ENCODE peak calls at places on chromosomes 11 and 22, in ten cellular contexts. E is activated T-helper 1 cell treated with anti-CD3 and anti-CD28 coated beads, Interleukin-12 subunit alpha, Interleukin-12 subunit beta, Interleukin-2, Interleukin-4 antibody, amounts not matched to agents 30 ng/mL and 10 ng/mL and 1 ng/mL, durations not matched to agents 14 hours and 24 hours and 36 hours; Q is H1; I is uterus; L is left ventricle myocardium superior; T is HEK293T; G is fibroblast of the conjunctiva; R is NCI-H2081; C is stimulated activated CD8-positive, alpha-beta memory T cell treated with anti-CD3 and anti-CD28 coated beads, Interleukin-2, amount 100 ng/mL, for 1 hour; M is Calu3. H is an unnamed sample.

GRCh38 chr11:72758304-72758689 is 6.1 kb upstream of the ARAP1 start:
- DNase-seq in I (no peak), E (no peak), R (no peak), T (no peak), C (no peak), M (no peak), G (no peak), L (no peak), Q (no peak), H (no peak)

GRCh38 chr11:94934362-94934761 is 39.0 kb downstream of the CWC15 start:
- DNase-seq in E (no peak), M (no peak), I (no peak), C (no peak), R (no peak), Q (no peak), L (no peak), G (peak), T (no peak), H (no peak)

GRCh38 chr11:94597896-94598295 is 30.7 kb downstream of the PIWIL4 start:
- DNase-seq in L (no peak), G (no peak), E (no peak), I (no peak), M (no peak), Q (no peak), C (no peak), R (no peak), T (peak), H (no peak)

GRCh38 chr11:115637842-115638241 is 133.6 kb upstream of the CADM1 start:
- DNase-seq in T (no peak), Q (no peak), E (no peak), M (no peak), C (no peak), L (no peak), I (no peak), G (no peak), R (no peak), H (no peak)

GRCh38 chr11:83480811-83481210 is 194.6 kb upstream of the CCDC90B start:
- DNase-seq in I (no peak), E (no peak), C (no peak), M (no peak), L (no peak), R (no peak), T (no peak), Q (no peak), G (no peak), H (no peak)

GRCh38 chr11:134126197-134126822 is 57.4 kb downstream of the JAM3 start:
- DNase-seq in C (no peak), R (no peak), M (no peak), Q (peak), E (no peak), L (no peak), G (peak), I (no peak), T (no peak), H (no peak)

GRCh38 chr11:106306942-106307341 is 229.5 kb downstream of the AASDHPPT start:
- DNase-seq in T (no peak), R (no peak), C (no peak), I (no peak), L (no peak), M (no peak), E (no peak), G (no peak), Q (no peak), H (no peak)

GRCh38 chr22:32444068-32444467 is 20.2 kb downstream of the BPIFC start:
- DNase-seq in E (no peak), Q (no peak), T (peak), C (no peak), G (no peak), M (peak), I (no peak), R (no peak), L (no peak), H (no peak)

GRCh38 chr11:123473941-123474668 is 44.0 kb downstream of the GRAMD1B start:
- DNase-seq in I (no peak), Q (no peak), M (no peak), C (no peak), G (peak), L (no peak), E (no peak), R (no peak), T (no peak), H (no peak)

GRCh38 chr22:17866127-17866526 is 91.9 kb upstream of the BID start:
- DNase-seq in T (no peak), R (no peak), C (no peak), M (no peak), G (no peak), L (peak), I (no peak), Q (no peak), E (no peak), H (no peak)

GRCh38 chr11:20327377-20327776 is 36.1 kb upstream of the HTATIP2 start:
- DNase-seq in L (no peak), R (no peak), Q (no peak), C (no peak), I (no peak), E (no peak), T (no peak), M (no peak), G (no peak), H (no peak)

GRCh38 chr11:119157088-119157487 is 8.2 kb downstream of the ABCG4 start:
- DNase-seq in M (peak), G (no peak), C (no peak), T (no peak), L (no peak), R (no peak), Q (no peak), I (no peak), E (no peak), H (no peak)

GRCh38 chr11:44980533-44981427 is 30.1 kb upstream of the TP53I11 start:
- DNase-seq in M (no peak), C (no peak), G (no peak), Q (no peak), T (no peak), R (no peak), I (no peak), L (no peak), E (no peak), H (peak)

GRCh38 chr11:3984896-3985295 is 109.7 kb upstream of the RRM1 start:
- DNase-seq in G (no peak), T (no peak), L (no peak), R (no peak), I (peak), M (no peak), E (peak), C (no peak), Q (peak), H (no peak)

GRCh38 chr11:17217395-17217794 is 9.6 kb upstream of the PIK3C2A start:
- DNase-seq in E (no peak), M (no peak), G (no peak), R (no peak), L (no peak), Q (no peak), T (no peak), I (no peak), C (no peak), H (no peak)

GRCh38 chr11:88521354-88522310 is 184.1 kb upstream of the CTSC start:
- DNase-seq in E (no peak), M (no peak), L (no peak), T (no peak), Q (no peak), G (no peak), C (no peak), I (no peak), R (peak), H (no peak)

GRCh38 chr11:8262552-8263108 is 1.0 kb downstream of the LMO1 start:
- DNase-seq in C (no peak), R (no peak), Q (no peak), L (peak), I (peak), T (peak), M (peak), E (no peak), G (no peak), H (peak)

GRCh38 chr22:25478573-25478972 is 85.9 kb upstream of the GRK3 start:
- DNase-seq in E (no peak), M (no peak), R (no peak), Q (no peak), G (no peak), I (no peak), T (no peak), C (no peak), L (no peak), H (no peak)

GRCh38 chr11:3860360-3860759 is 4.9 kb downstream of the STIM1 start:
- DNase-seq in R (no peak), L (no peak), I (no peak), M (no peak), G (no peak), T (no peak), E (no peak), C (no peak), Q (no peak), H (no peak)

GRCh38 chr22:19122752-19123492 is 710 bp upstream of the DGCR2 start:
- DNase-seq in T (peak), I (no peak), L (no peak), E (no peak), R (no peak), C (no peak), Q (no peak), M (peak), G (no peak), H (no peak)

GRCh38 chr11:117794772-117795629 is 2.0 kb downstream of the DSCAML1 start:
- DNase-seq in M (no peak), Q (no peak), E (no peak), T (no peak), L (no peak), G (no peak), I (no peak), C (no peak), R (no peak), H (no peak)

GRCh38 chr11:2790581-2790925 is 90.8 kb upstream of the KCNQ1OT1 start:
- DNase-seq in G (no peak), Q (no peak), I (peak), L (no peak), C (no peak), T (no peak), R (no peak), M (no peak), E (no peak), H (peak)

GRCh38 chr11:120249279-120250022 is 9.5 kb downstream of the POU2F3 start:
- DNase-seq in C (no peak), M (no peak), T (no peak), I (no peak), R (no peak), Q (no peak), G (no peak), L (no peak), E (no peak), H (peak)

GRCh38 chr22:27129266-27129665 is 471.9 kb downstream of the MIAT start:
- DNase-seq in Q (no peak), G (no peak), R (no peak), C (no peak), T (no peak), M (no peak), L (no peak), E (no peak), I (no peak), H (no peak)

H was measured in spleen.